ENCODE peak calls at places on chromosome 2, in eight cellular contexts. V is NCI-H460; W is activated CD4-positive, alpha-beta T cell treated with anti-CD3 and anti-CD28 coated beads for 1 hour; E is AML-193; T is HCEC 1CT; F is SK-MEL-5; N is astrocyte of the cerebellum; L is stimulated activated CD8-positive, alpha-beta memory T cell treated with anti-CD3 and anti-CD28 coated beads, Interleukin-15, amount 100 ng/mL, for 4 hours. M is an unnamed sample.

GRCh38 chr2:28621172-28622100 is 125.6 kb downstream of the PLB1 start:
- DNase-seq in V (peak), W (peak), E (peak), T (peak), F (peak), N (peak), L (peak), M (peak)

GRCh38 chr2:9777081-9777480 is 66.2 kb upstream of the TAF1B start:
- DNase-seq in V (no peak), W (no peak), E (no peak), T (no peak), F (no peak), N (no peak), L (no peak), M (no peak)

GRCh38 chr2:187499941-187500532 is 52.0 kb upstream of the CALCRL start:
- DNase-seq in V (peak), W (no peak), E (peak), T (peak), F (peak), N (peak), L (no peak), M (peak)

GRCh38 chr2:121429927-121430511 is 100.7 kb upstream of the RNU4ATAC start:
- DNase-seq in V (no peak), W (no peak), E (no peak), T (no peak), F (no peak), N (no peak), L (no peak), M (no peak)

GRCh38 chr2:228700638-228701037 is 519.2 kb upstream of the SPHKAP start:
- DNase-seq in V (no peak), W (no peak), E (no peak), T (peak), F (peak), N (peak), L (no peak), M (no peak)

GRCh38 chr2:11417946-11418585 is 47.9 kb downstream of the E2F6 start:
- DNase-seq in V (no peak), W (no peak), E (peak), T (no peak), F (peak), N (no peak), L (no peak), M (no peak)

GRCh38 chr2:218876562-218877219 is 4.0 kb upstream of the WNT10A start:
- DNase-seq in V (peak), W (peak), E (peak), T (peak), F (peak), N (peak), L (no peak), M (peak)

GRCh38 chr2:229642371-229642770 is 72.0 kb downstream of the DNER start:
- DNase-seq in V (no peak), W (no peak), E (no peak), T (no peak), F (no peak), N (no peak), L (no peak), M (no peak)

GRCh38 chr2:128563348-128563687 is 244.7 kb upstream of the HS6ST1 start:
- DNase-seq in V (no peak), W (no peak), E (no peak), T (peak), F (no peak), N (peak), L (no peak), M (no peak)

GRCh38 chr2:254231-254630 is 9.6 kb downstream of the SH3YL1 start:
- DNase-seq in V (no peak), W (no peak), E (no peak), T (no peak), F (peak), N (no peak), L (no peak), M (peak)

GRCh38 chr2:109433926-109434325 is 179.8 kb downstream of the SEPTIN10 start:
- DNase-seq in V (no peak), W (no peak), E (no peak), T (no peak), F (no peak), N (no peak), L (no peak), M (no peak)

GRCh38 chr2:200702646-200703118 is 109.0 kb upstream of the BZW1 start:
- DNase-seq in V (no peak), W (peak), E (no peak), T (no peak), F (no peak), N (no peak), L (no peak), M (no peak)

GRCh38 chr2:42452545-42452944 is 41.2 kb downstream of the KCNG3 start:
- DNase-seq in V (no peak), W (no peak), E (no peak), T (no peak), F (no peak), N (no peak), L (no peak), M (no peak)

GRCh38 chr2:179569834-179570233 is 291.6 kb downstream of the ZNF385B start:
- DNase-seq in V (no peak), W (no peak), E (no peak), T (peak), F (no peak), N (no peak), L (no peak), M (no peak)

GRCh38 chr2:68561372-68561771 is 82.0 kb upstream of the PROKR1 start:
- DNase-seq in V (no peak), W (no peak), E (no peak), T (no peak), F (no peak), N (no peak), L (no peak), M (no peak)

GRCh38 chr2:237696471-237696870 is 69.1 kb downstream of the LRRFIP1 start:
- DNase-seq in V (no peak), W (no peak), E (no peak), T (no peak), F (no peak), N (no peak), L (no peak), M (no peak)

GRCh38 chr2:33042226-33042625 is 95.5 kb downstream of the LTBP1 start:
- DNase-seq in V (no peak), W (no peak), E (no peak), T (no peak), F (no peak), N (no peak), L (no peak), M (no peak)

GRCh38 chr2:71220743-71221142 is 6.2 kb downstream of the PAIP2B start:
- DNase-seq in V (no peak), W (no peak), E (no peak), T (no peak), F (peak), N (no peak), L (no peak), M (no peak)

GRCh38 chr2:200506679-200507078 is 3.2 kb downstream of the KCTD18 start:
- DNase-seq in V (no peak), W (no peak), E (no peak), T (no peak), F (no peak), N (no peak), L (no peak), M (no peak)

GRCh38 chr2:198966269-198966668 is 491.5 kb downstream of the SATB2 start:
- DNase-seq in V (no peak), W (no peak), E (no peak), T (no peak), F (no peak), N (no peak), L (no peak), M (no peak)

GRCh38 chr2:152635635-152636298 is 81.5 kb downstream of the PRPF40A start:
- DNase-seq in V (peak), W (peak), E (peak), T (peak), F (peak), N (no peak), L (peak), M (peak)